ENCODE peak calls at places on chromosome 14, in eight cellular contexts. R, Z, E, W, F, L, A and P are unnamed samples.

GRCh38 chr14:76812093-76812421 is 625 bp downstream of the ANGEL1 start:
- DNase-seq in F (no peak), E (no peak), W (no peak), L (no peak), Z (no peak), R (peak; percentile 37), A (no peak), P (no peak)

GRCh38 chr14:63493246-63493645 is 49.9 kb downstream of the PPP2R5E start:
- DNase-seq in R (no peak), W (no peak), F (peak; percentile 33), Z (peak; percentile 23), A (peak; percentile 33), L (no peak), E (peak; percentile 45), P (no peak)

GRCh38 chr14:69685217-69685616 is 73.8 kb downstream of the SUSD6 start:
- DNase-seq in Z (no peak), A (peak; percentile 51), F (peak; percentile 84), E (peak; percentile 59), R (no peak), L (no peak), W (no peak), P (no peak)

GRCh38 chr14:74507085-74507484 is 13.5 kb downstream of the ISCA2 start:
- DNase-seq in Z (no peak), L (peak; percentile 45), F (no peak), E (no peak), A (no peak), W (no peak), R (no peak), P (no peak)

GRCh38 chr14:75156901-75157300 is 19.5 kb downstream of the TMED10 start:
- DNase-seq in F (no peak), A (peak; percentile 41), Z (no peak), R (no peak), E (peak; percentile 56), W (no peak), L (no peak), P (no peak)

GRCh38 chr14:102932484-102933248 is 10.2 kb downstream of the AMN start:
- DNase-seq in A (no peak), R (no peak), W (no peak), Z (no peak), E (no peak), L (peak; percentile 52), F (no peak), P (no peak)

GRCh38 chr14:60090864-60091519 is 731 bp upstream of the PCNX4 start:
- DNase-seq in A (peak; percentile 71), Z (peak; percentile 61), F (peak; percentile 64), E (peak; percentile 80), R (peak; percentile 31), W (peak; percentile 71), L (no peak), P (peak; percentile 84)

GRCh38 chr14:68018598-68018997 is 199.0 kb downstream of the RAD51B start:
- DNase-seq in F (no peak), R (no peak), L (no peak), Z (no peak), W (no peak), A (no peak), E (peak; percentile 34), P (no peak)

GRCh38 chr14:52043690-52044089 is 25.2 kb downstream of the NID2 start:
- DNase-seq in L (no peak), A (no peak), R (peak; percentile 49), F (peak; percentile 23), E (no peak), Z (peak; percentile 52), W (no peak), P (no peak)

GRCh38 chr14:52366796-52367315 is 52.7 kb downstream of the PTGER2 start:
- DNase-seq in Z (no peak), A (no peak), F (no peak), R (no peak), W (no peak), E (no peak), L (no peak), P (no peak)

GRCh38 chr14:60506985-60507829 is 1.7 kb upstream of the SIX6 start:
- DNase-seq in A (no peak), F (no peak), R (no peak), W (no peak), E (no peak), L (no peak), Z (no peak), P (no peak)

DNA sequence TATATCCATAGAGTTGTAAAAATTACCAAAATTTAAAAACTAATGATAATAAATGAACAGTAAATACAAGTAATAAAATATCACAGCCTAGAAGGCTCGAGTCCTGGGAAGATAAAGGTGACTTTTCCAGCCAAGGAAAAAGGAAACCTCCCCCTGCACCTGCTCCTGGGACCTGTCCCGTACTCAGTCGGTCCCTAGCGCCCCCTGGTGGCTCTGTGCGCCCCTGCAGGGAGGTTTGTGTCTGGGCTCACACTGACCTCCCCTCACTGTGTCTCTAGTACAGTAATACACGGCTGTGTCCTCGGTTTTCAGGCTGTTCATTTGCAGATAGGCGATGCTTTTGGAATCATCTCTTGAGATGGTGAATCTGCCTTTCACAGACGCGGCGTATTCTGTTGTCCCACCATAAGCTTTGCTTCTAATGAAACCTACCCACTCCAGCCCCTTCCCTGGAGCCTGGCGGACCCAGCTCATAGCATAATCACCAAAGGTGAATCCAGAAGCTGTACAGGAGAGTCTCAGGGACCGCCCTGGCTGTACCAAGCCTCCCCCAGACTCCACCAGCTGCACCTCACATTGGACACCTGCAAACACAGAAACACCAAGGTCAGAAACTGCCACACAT is 1030.4 kb downstream of the TMEM121 start:
- DNase-seq in W (peak; percentile 23), F (no peak), Z (no peak), E (no peak), A (no peak), L (peak; percentile 91), R (peak; percentile 73), P (no peak)
- TF ChIP-seq CTCF in W (peak; percentile 31), F (no peak), Z (no peak), E (no peak), A (no peak), L (peak; percentile 82), R (peak; percentile 75), P (peak; percentile 26)

DNA sequence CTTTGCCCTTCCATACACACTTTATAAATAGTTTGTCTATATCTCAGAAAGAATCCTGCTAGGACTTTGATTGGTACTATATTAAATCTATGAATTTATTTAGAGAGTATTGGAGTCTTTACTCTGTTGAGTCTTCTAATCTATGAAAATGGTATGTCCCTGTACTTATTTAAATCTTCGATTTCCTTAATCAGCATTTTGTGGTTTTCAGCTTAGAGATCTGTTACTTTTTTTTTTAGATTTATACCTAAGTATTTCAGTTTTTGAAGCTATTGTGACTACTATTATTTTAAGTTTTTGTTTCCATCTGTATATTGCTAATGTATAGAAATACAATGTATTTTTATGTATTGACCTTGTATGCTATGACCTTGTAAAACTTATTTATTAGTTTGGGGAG is 13.4 kb upstream of the IFI27L2 start:
- DNase-seq in W (no peak), A (no peak), R (no peak), L (no peak), Z (no peak), E (no peak), F (no peak), P (no peak)
- H3K4me3 ChIP-seq in W (no peak overlapping the region), A (no peak overlapping the region), R (no peak overlapping the region), L (no peak overlapping the region), Z (no peak overlapping the region), E (no peak overlapping the region), F (no peak overlapping the region), P (no peak overlapping the region)

GRCh38 chr14:24130717-24131548 is 474 bp downstream of the FITM1 start:
- DNase-seq in A (no peak), F (no peak), Z (no peak), R (no peak), E (no peak), W (peak; percentile 91), L (peak; percentile 82), P (no peak)
- TF ChIP-seq CTCF in A (no peak), F (no peak), Z (no peak), R (no peak), E (no peak), W (no peak), L (no peak), P (no peak)

DNA sequence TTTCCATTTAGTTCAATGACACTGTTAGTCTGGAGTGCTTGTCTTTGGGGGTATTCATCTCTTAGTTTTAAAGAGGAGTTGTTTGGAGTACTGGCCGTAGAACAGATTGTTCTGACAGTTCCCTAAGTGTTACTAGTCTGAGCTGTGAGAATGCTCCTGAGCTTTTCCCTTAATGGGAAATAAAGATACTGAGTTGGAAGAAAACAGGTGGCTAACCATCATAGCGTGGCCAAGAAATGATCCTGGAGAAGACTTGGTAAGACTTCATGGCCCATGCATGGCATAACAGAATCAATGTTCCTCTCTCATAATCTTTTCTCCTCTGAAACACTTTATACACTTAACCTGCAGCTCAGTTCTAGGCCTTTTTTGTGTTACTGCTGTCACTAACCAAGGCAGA is 6.2 kb downstream of the CALM1 start:
- DNase-seq in Z (no peak), W (no peak), F (no peak), L (no peak), R (no peak), A (no peak), E (no peak), P (no peak)
- H3K4me3 ChIP-seq in Z (no peak overlapping the region), W (no peak overlapping the region), F (no peak overlapping the region), L (no peak overlapping the region), R (no peak overlapping the region), A (no peak overlapping the region), E (no peak overlapping the region), P (no peak overlapping the region)

DNA sequence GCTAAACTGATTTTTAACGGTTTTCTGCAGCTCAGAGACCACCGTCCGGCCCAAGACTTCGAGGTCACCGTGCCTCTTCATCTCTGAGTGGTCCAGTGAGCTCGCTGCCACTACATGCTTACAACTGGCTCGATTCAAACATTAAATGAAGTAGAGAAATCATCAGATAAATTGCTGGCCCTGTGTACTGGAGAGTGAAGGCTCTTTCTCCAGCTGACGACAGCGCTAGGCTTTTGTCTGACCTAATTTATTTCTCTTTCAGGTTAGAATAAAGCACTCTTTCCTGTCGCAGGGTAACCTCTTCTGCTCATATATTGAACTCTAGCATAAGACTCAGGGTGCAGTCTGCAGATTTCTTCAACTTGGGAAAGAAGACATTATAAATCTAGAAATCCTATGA is 6.4 kb downstream of the BCL11B start:
- DNase-seq in E (no peak), L (no peak), A (no peak), F (no peak), Z (no peak), R (no peak), W (no peak), P (no peak)
- TF ChIP-seq CTCF in E (no peak), L (no peak), A (no peak), F (no peak), Z (no peak), R (no peak), W (no peak), P (no peak)